ENCODE peak calls at places on chromosomes 13 and 19, in four cellular contexts. U is glutamatergic neuron; R is fibroblast of pulmonary artery; G is CD4-positive, alpha-beta T cell. X is an unnamed sample.

GRCh38 chr13:48715977-48716376 is 62.2 kb downstream of the CYSLTR2 start:
- DNase-seq in U (no peak), R (no peak), G (no peak), X (no peak)

GRCh38 chr13:95121516-95121915 is 179.7 kb downstream of the ABCC4 start:
- DNase-seq in U (no peak), R (no peak), G (no peak), X (no peak)

GRCh38 chr13:24664726-24665409 is 15.3 kb upstream of the ATP12A start:
- DNase-seq in U (no peak), R (no peak), G (no peak), X (no peak)

GRCh38 chr13:110565296-110565695 is 3.8 kb upstream of the RAB20 start:
- DNase-seq in U (no peak), R (no peak), G (no peak), X (no peak)

GRCh38 chr13:106521101-106521799 is 14.2 kb downstream of the EFNB2 start:
- DNase-seq in U (no peak), R (no peak), G (no peak), X (no peak)

GRCh38 chr13:75902166-75903104 is 266.3 kb downstream of the LMO7 start:
- DNase-seq in U (no peak), R (no peak), G (no peak), X (no peak)

GRCh38 chr13:98466634-98467236 is 110.2 kb downstream of the STK24 start:
- DNase-seq in U (peak; percentile 83), R (peak; percentile 61), G (no peak), X (no peak)

GRCh38 chr19:46487802-46488445 is 7.7 kb downstream of the PNMA8B start:
- DNase-seq in U (peak; percentile 88), R (peak; percentile 78), G (peak; percentile 47), X (no peak)

GRCh38 chr19:13022859-13023636 is 27.8 kb downstream of the NFIX start:
- DNase-seq in U (no peak), R (peak; percentile 96), G (no peak), X (no peak)

GRCh38 chr13:98406475-98406874 is 170.4 kb downstream of the STK24 start:
- DNase-seq in U (no peak), R (no peak), G (no peak), X (no peak)

GRCh38 chr19:18194554-18195238 is 1.7 kb downstream of the MPV17L2 start:
- DNase-seq in U (no peak), R (peak; percentile 56), G (peak; percentile 23), X (peak; percentile 56)

GRCh38 chr13:25067054-25067453 is 28.9 kb upstream of the PABPC3 start:
- DNase-seq in U (no peak), R (no peak), G (no peak), X (no peak)

GRCh38 chr13:74077847-74078246 is 56.4 kb downstream of the KLF12 start:
- DNase-seq in U (no peak), R (peak; percentile 28), G (no peak), X (no peak)

GRCh38 chr19:46491975-46492682 is 3.5 kb downstream of the PNMA8B start:
- DNase-seq in U (no peak), R (no peak), G (no peak), X (no peak)

GRCh38 chr13:108618233-108618632 is 11.2 kb upstream of the MYO16 start:
- DNase-seq in U (no peak), R (no peak), G (no peak), X (no peak)

GRCh38 chr13:33322965-33323668 is 37.6 kb upstream of the STARD13 start:
- DNase-seq in U (no peak), R (no peak), G (no peak), X (no peak)

GRCh38 chr19:10086904-10087256 is 763 bp downstream of the SHFL start:
- DNase-seq in U (no peak), R (no peak), G (no peak), X (no peak)

DNA sequence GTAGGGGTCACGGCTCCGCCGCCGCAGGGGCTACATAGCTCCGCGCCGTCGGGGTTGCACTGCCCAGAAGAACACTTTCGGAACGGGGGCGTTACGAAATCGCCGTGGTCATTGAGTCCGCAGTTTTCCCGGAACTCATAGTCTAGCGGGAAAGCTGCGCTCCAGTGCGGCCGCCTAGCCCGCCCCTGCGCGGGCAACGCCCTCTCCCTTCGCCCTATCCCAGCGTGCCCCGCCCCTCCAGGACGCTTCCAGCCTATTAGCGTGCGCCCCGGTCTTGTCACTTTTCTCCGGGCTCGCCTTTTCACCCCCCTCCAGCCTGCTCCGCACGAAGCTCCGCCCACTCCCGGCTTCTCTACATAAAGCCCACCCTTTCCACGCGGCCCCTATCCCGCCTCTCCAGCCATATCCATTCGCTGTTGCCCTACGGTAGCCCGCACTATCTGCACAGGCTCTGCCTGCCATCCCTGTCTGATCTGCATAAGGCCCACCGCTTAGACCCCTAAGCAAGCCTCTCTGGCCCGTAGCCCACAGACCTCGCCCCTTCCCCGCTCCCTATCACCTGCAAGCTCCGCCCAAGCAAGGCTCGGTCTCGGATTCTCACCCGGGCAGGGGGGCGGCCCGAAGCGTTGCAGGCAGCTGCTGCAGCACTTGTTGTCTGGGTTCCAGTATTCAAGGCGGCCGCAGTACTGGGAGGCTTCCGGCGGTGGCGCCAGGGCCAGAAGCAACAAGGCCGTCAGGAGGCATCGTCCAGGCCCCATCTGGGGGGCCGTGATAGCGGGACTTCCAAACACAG is 1.6 kb downstream of the IGFLR1 start:
- DNase-seq in U (peak; percentile 99), R (peak; percentile 97), G (peak; percentile 93), X (peak; percentile 94)
- TF ChIP-seq CTCF in U (peak; percentile 11), R (peak; percentile 7), G (no peak), X (peak; percentile 18)

DNA sequence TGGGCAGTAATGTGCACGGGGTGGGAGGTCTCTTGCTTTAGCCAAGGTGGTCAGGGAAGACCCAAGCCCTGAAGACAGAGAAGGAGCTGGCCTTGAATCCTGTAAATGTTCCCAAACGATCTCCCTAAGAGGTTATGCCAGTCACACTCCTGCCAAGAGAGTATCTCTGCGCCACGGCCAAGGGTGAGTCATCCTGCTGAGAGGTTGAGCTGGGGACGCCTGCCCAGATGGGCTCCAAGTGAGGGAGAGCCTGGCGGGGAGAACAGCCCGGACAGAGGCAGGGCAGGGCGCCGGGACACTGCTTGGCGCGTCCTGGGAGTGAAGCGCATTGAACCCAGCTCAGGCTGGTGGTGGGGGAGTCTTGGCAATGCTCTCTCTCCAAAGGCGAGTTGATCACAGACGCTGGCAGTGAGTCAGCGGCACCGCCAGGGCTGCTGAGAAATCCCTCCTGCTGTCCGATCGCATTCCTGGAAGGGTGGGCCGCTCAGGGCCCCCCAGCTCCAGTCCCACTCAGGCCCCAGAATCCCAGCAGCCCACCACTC is 16.4 kb downstream of the SULT2B1 start:
- DNase-seq in U (peak; percentile 32), R (peak; percentile 87), G (no peak), X (no peak)
- TF ChIP-seq CTCF in U (no peak), R (no peak), G (no peak), X (no peak)

DNA sequence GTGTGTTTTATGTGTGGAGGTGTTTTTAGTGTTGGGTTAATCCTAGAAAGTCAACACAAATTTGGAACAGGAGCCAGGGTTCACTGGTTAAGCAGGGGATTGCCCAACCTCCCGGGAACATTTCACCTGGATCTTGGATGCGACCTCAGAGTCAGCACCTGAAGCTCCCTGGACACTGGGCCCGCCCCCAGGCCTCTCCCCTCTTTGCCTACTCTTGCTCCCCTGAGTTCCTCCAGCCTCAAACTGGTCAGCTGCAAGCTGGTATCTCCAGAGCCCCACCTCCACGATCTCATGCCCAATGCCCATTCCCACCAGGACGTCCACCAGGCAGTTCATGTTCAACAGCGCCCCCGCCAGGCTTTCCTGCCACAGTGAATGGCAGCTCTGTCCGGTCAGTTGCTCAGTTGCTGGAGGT is 9.7 kb downstream of the HSD17B14 start:
- DNase-seq in U (peak; percentile 31), R (no peak), G (no peak), X (no peak)
- TF ChIP-seq CTCF in U (peak; percentile 13), R (peak; percentile 10), G (no peak), X (no peak)

GRCh38 chr19:7903244-7904073 is at the start of gene MAP2K7:
- DNase-seq in U (peak; percentile 100), R (peak; percentile 100), G (peak; percentile 100), X (peak; percentile 100)
- TF ChIP-seq CTCF in U (peak; percentile 45), R (peak; percentile 39), G (peak; percentile 73), X (peak; percentile 45)

GRCh38 chr19:33982706-33983105 is 186.0 kb downstream of the KCTD15 start:
- DNase-seq in U (no peak), R (no peak), G (no peak), X (no peak)
- TF ChIP-seq CTCF in U (peak; percentile 48), R (no peak), G (no peak), X (peak; percentile 46)

DNA sequence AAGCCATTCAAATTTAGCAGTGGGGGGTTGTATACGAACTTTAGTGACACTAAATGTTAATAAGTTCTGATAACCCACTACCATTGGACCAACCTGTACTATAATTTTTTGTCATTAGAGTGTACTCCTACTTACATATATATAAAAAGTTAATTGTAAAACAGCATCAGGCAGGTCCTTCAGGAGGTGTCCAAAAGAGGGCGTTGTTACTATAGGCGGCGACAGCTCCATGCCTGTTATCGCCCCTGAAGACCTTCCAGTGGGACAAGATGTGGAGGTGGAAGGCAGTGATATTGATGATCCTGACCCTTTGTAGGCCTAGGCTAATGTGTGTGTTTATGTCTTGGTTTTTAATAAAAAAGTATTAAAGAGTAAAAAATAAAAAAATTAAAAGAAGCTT is 27.5 kb downstream of the SPRYD7 start:
- DNase-seq in U (no peak), R (no peak), G (no peak), X (no peak)
- TF ChIP-seq CTCF in U (no peak), R (no peak), G (no peak), X (no peak)

X was measured in CD14-positive monocyte.